ENCODE peak calls at places on chromosomes 13 and 19, in five cellular contexts. D is K562, Z is astrocyte of the cerebellum, U is esophagus squamous epithelium, E is NCI-H187. M is an unnamed sample.

GRCh38 chr13:93716623-93717022 is 490.0 kb downstream of the GPC6 start:
- DNase-seq in E (no peak), Z (no peak), U (no peak), D (no peak), M (no peak)

GRCh38 chr19:56309511-56310185 is 5.0 kb downstream of the ZSCAN5A start:
- DNase-seq in U (no peak), E (no peak), D (peak), Z (no peak), M (peak)

GRCh38 chr13:39107484-39108040 is 69.3 kb downstream of the NHLRC3 start:
- DNase-seq in U (no peak), E (no peak), Z (no peak), D (no peak), M (no peak)

GRCh38 chr19:8161135-8161646 is 11.8 kb upstream of the FBN3 start:
- DNase-seq in Z (no peak), D (peak), E (no peak), U (no peak), M (no peak)

GRCh38 chr19:47035127-47035494 is 13.3 kb downstream of the TMEM160 start:
- DNase-seq in U (no peak), D (peak), Z (no peak), E (no peak), M (no peak)

GRCh38 chr13:97109256-97109655 is 112.9 kb upstream of the MBNL2 start:
- DNase-seq in E (no peak), Z (no peak), U (no peak), D (no peak), M (no peak)

GRCh38 chr19:7470540-7471305 is 18.1 kb downstream of the PEX11G start:
- DNase-seq in Z (no peak), E (no peak), U (no peak), D (no peak), M (no peak)

GRCh38 chr19:3469638-3470499 is 10.5 kb downstream of the SMIM24 start:
- DNase-seq in U (no peak), Z (no peak), E (no peak), D (no peak), M (no peak)

GRCh38 chr13:93745884-93746283 is 519.3 kb downstream of the GPC6 start:
- DNase-seq in U (no peak), Z (no peak), D (no peak), E (no peak), M (no peak)

GRCh38 chr13:95301947-95302386 is 716 bp upstream of the ABCC4 start:
- DNase-seq in E (no peak), Z (no peak), D (no peak), U (no peak), M (no peak)

GRCh38 chr19:39111593-39112199 is 13.9 kb upstream of the PAK4 start:
- DNase-seq in D (peak), U (no peak), E (no peak), Z (no peak), M (no peak)

GRCh38 chr13:83221256-83221655 is 661.0 kb downstream of the SLITRK1 start:
- DNase-seq in Z (peak), E (no peak), D (peak), U (no peak), M (no peak)

GRCh38 chr19:655691-656090 is 7.3 kb downstream of the RNF126 start:
- DNase-seq in E (no peak), Z (no peak), D (no peak), U (no peak), M (no peak)

GRCh38 chr13:30652746-30653145 is 35.0 kb downstream of the USPL1 start:
- DNase-seq in D (no peak), E (no peak), Z (no peak), U (no peak), M (no peak)

GRCh38 chr13:70905035-70905434 is 796.8 kb upstream of the KLHL1 start:
- DNase-seq in U (no peak), E (no peak), D (no peak), Z (no peak), M (no peak)